ENCODE peak calls at places on chromosome 21, in eight cellular contexts. One of them, this sample, is unnamed.

GRCh38 chr21:43467785-43468184 is 40.9 kb upstream of the SIK1 start:
- DNase-seq in SJSA1: peak; percentile 24
- DNase-seq in GM23248: no peak
- DNase-seq in H9: no peak
- DNase-seq in breast epithelium: no peak
- DNase-seq in lower lobe of right lung: peak; percentile 4
- DNase-seq in CD8-positive, alpha-beta T cell: no peak
- DNase-seq in psoas muscle: no peak
- DNase-seq in this sample: no peak

GRCh38 chr21:16086936-16087335 is 357.2 kb downstream of the USP25 start:
- DNase-seq in SJSA1: no peak
- DNase-seq in GM23248: no peak
- DNase-seq in H9: no peak
- DNase-seq in breast epithelium: no peak
- DNase-seq in lower lobe of right lung: no peak
- DNase-seq in CD8-positive, alpha-beta T cell: no peak
- DNase-seq in psoas muscle: no peak
- DNase-seq in this sample: no peak

GRCh38 chr21:41183575-41183974 is 15.6 kb downstream of the BACE2 start:
- DNase-seq in SJSA1: no peak
- DNase-seq in GM23248: no peak
- DNase-seq in H9: peak; percentile 59
- DNase-seq in breast epithelium: no peak
- DNase-seq in lower lobe of right lung: no peak
- DNase-seq in CD8-positive, alpha-beta T cell: no peak
- DNase-seq in psoas muscle: no peak
- DNase-seq in this sample: no peak

GRCh38 chr21:32007461-32007860 is 134.6 kb downstream of the HUNK start:
- DNase-seq in SJSA1: peak; percentile 91
- DNase-seq in GM23248: peak; percentile 94
- DNase-seq in H9: no peak
- DNase-seq in breast epithelium: no peak
- DNase-seq in lower lobe of right lung: no peak
- DNase-seq in CD8-positive, alpha-beta T cell: no peak
- DNase-seq in psoas muscle: peak; percentile 35
- DNase-seq in this sample: peak; percentile 6

GRCh38 chr21:39444406-39445145 is 1.0 kb downstream of the LCA5L start:
- DNase-seq in SJSA1: no peak
- DNase-seq in GM23248: peak; percentile 75
- DNase-seq in H9: no peak
- DNase-seq in breast epithelium: no peak
- DNase-seq in lower lobe of right lung: no peak
- DNase-seq in CD8-positive, alpha-beta T cell: no peak
- DNase-seq in psoas muscle: no peak
- DNase-seq in this sample: peak; percentile 17

GRCh38 chr21:14114251-14114650 is 96.5 kb downstream of the LIPI start:
- DNase-seq in SJSA1: no peak
- DNase-seq in GM23248: no peak
- DNase-seq in H9: peak; percentile 75
- DNase-seq in breast epithelium: no peak
- DNase-seq in lower lobe of right lung: no peak
- DNase-seq in CD8-positive, alpha-beta T cell: no peak
- DNase-seq in psoas muscle: no peak
- DNase-seq in this sample: peak; percentile 53

GRCh38 chr21:38820471-38821239 is 14.9 kb downstream of the ETS2 start:
- DNase-seq in SJSA1: no peak
- DNase-seq in GM23248: no peak
- DNase-seq in H9: no peak
- DNase-seq in breast epithelium: no peak
- DNase-seq in lower lobe of right lung: peak; percentile 82
- DNase-seq in CD8-positive, alpha-beta T cell: no peak
- DNase-seq in psoas muscle: peak; percentile 64
- DNase-seq in this sample: no peak

GRCh38 chr21:39094847-39095525 is 88.3 kb downstream of the PSMG1 start:
- DNase-seq in SJSA1: no peak
- DNase-seq in GM23248: peak; percentile 47
- DNase-seq in H9: no peak
- DNase-seq in breast epithelium: no peak
- DNase-seq in lower lobe of right lung: no peak
- DNase-seq in CD8-positive, alpha-beta T cell: no peak
- DNase-seq in psoas muscle: no peak
- DNase-seq in this sample: no peak

GRCh38 chr21:36692125-36692843 is 6.6 kb upstream of the SIM2 start:
- DNase-seq in SJSA1: no peak
- DNase-seq in GM23248: no peak
- DNase-seq in H9: no peak
- DNase-seq in breast epithelium: no peak
- DNase-seq in lower lobe of right lung: no peak
- DNase-seq in CD8-positive, alpha-beta T cell: no peak
- DNase-seq in psoas muscle: no peak
- DNase-seq in this sample: no peak

GRCh38 chr21:17988038-17988437 is 168.9 kb upstream of the C21orf91 start:
- DNase-seq in SJSA1: no peak
- DNase-seq in GM23248: no peak
- DNase-seq in H9: no peak
- DNase-seq in breast epithelium: no peak
- DNase-seq in lower lobe of right lung: no peak
- DNase-seq in CD8-positive, alpha-beta T cell: no peak
- DNase-seq in psoas muscle: no peak
- DNase-seq in this sample: no peak

GRCh38 chr21:20617130-20617529 is 381.1 kb upstream of the NCAM2 start:
- DNase-seq in SJSA1: no peak
- DNase-seq in GM23248: no peak
- DNase-seq in H9: peak; percentile 35
- DNase-seq in breast epithelium: no peak
- DNase-seq in lower lobe of right lung: no peak
- DNase-seq in CD8-positive, alpha-beta T cell: no peak
- DNase-seq in psoas muscle: no peak
- DNase-seq in this sample: no peak

GRCh38 chr21:40829308-40829707 is 17.6 kb downstream of the DSCAM start:
- DNase-seq in SJSA1: no peak
- DNase-seq in GM23248: no peak
- DNase-seq in H9: no peak
- DNase-seq in breast epithelium: no peak
- DNase-seq in lower lobe of right lung: no peak
- DNase-seq in CD8-positive, alpha-beta T cell: no peak
- DNase-seq in psoas muscle: no peak
- DNase-seq in this sample: no peak

GRCh38 chr21:45892156-45892919 is 89.2 kb upstream of the COL6A1 start:
- DNase-seq in SJSA1: no peak
- DNase-seq in GM23248: no peak
- DNase-seq in H9: no peak
- DNase-seq in breast epithelium: no peak
- DNase-seq in lower lobe of right lung: peak; percentile 70
- DNase-seq in CD8-positive, alpha-beta T cell: no peak
- DNase-seq in psoas muscle: peak; percentile 1
- DNase-seq in this sample: no peak

GRCh38 chr21:17003763-17004373 is 509.0 kb upstream of the CXADR start:
- DNase-seq in SJSA1: no peak
- DNase-seq in GM23248: peak; percentile 42
- DNase-seq in H9: no peak
- DNase-seq in breast epithelium: no peak
- DNase-seq in lower lobe of right lung: no peak
- DNase-seq in CD8-positive, alpha-beta T cell: no peak
- DNase-seq in psoas muscle: no peak
- DNase-seq in this sample: peak; percentile 77

GRCh38 chr21:21971384-21971783 is 973.2 kb downstream of the NCAM2 start:
- DNase-seq in SJSA1: no peak
- DNase-seq in GM23248: no peak
- DNase-seq in H9: no peak
- DNase-seq in breast epithelium: no peak
- DNase-seq in lower lobe of right lung: no peak
- DNase-seq in CD8-positive, alpha-beta T cell: no peak
- DNase-seq in psoas muscle: no peak
- DNase-seq in this sample: no peak

GRCh38 chr21:41283211-41283818 is 33.3 kb upstream of the FAM3B start:
- DNase-seq in SJSA1: no peak
- DNase-seq in GM23248: peak; percentile 91
- DNase-seq in H9: peak; percentile 45
- DNase-seq in breast epithelium: peak; percentile 56
- DNase-seq in lower lobe of right lung: no peak
- DNase-seq in CD8-positive, alpha-beta T cell: no peak
- DNase-seq in psoas muscle: no peak
- DNase-seq in this sample: peak; percentile 46

GRCh38 chr21:16533692-16534407 is 804.1 kb downstream of the USP25 start:
- DNase-seq in SJSA1: no peak
- DNase-seq in GM23248: peak; percentile 60
- DNase-seq in H9: no peak
- DNase-seq in breast epithelium: no peak
- DNase-seq in lower lobe of right lung: no peak
- DNase-seq in CD8-positive, alpha-beta T cell: no peak
- DNase-seq in psoas muscle: no peak
- DNase-seq in this sample: no peak

GRCh38 chr21:29025328-29025713 is 853 bp downstream of the USP16 start:
- DNase-seq in SJSA1: no peak
- DNase-seq in GM23248: peak; percentile 71
- DNase-seq in H9: no peak
- DNase-seq in breast epithelium: no peak
- DNase-seq in lower lobe of right lung: no peak
- DNase-seq in CD8-positive, alpha-beta T cell: no peak
- DNase-seq in psoas muscle: no peak
- DNase-seq in this sample: no peak

GRCh38 chr21:37484535-37485474 is 118.2 kb downstream of the DYRK1A start:
- DNase-seq in SJSA1: no peak
- DNase-seq in GM23248: no peak
- DNase-seq in H9: no peak
- DNase-seq in breast epithelium: no peak
- DNase-seq in lower lobe of right lung: no peak
- DNase-seq in CD8-positive, alpha-beta T cell: no peak
- DNase-seq in psoas muscle: no peak
- DNase-seq in this sample: peak; percentile 19

GRCh38 chr21:27569831-27570230 is 602.9 kb upstream of the ADAMTS5 start:
- DNase-seq in SJSA1: no peak
- DNase-seq in GM23248: peak; percentile 74
- DNase-seq in H9: no peak
- DNase-seq in breast epithelium: no peak
- DNase-seq in lower lobe of right lung: no peak
- DNase-seq in CD8-positive, alpha-beta T cell: no peak
- DNase-seq in psoas muscle: no peak
- DNase-seq in this sample: no peak

GRCh38 chr21:39168800-39169199 is 14.5 kb downstream of the PSMG1 start:
- DNase-seq in SJSA1: no peak
- DNase-seq in GM23248: no peak
- DNase-seq in H9: no peak
- DNase-seq in breast epithelium: no peak
- DNase-seq in lower lobe of right lung: no peak
- DNase-seq in CD8-positive, alpha-beta T cell: no peak
- DNase-seq in psoas muscle: no peak
- DNase-seq in this sample: no peak

GRCh38 chr21:14215971-14216621 is at the start of gene RBM11:
- DNase-seq in SJSA1: peak; percentile 44
- DNase-seq in GM23248: peak; percentile 65
- DNase-seq in H9: peak; percentile 83
- DNase-seq in breast epithelium: peak; percentile 63
- DNase-seq in lower lobe of right lung: peak; percentile 86
- DNase-seq in CD8-positive, alpha-beta T cell: peak; percentile 43
- DNase-seq in psoas muscle: peak; percentile 50
- DNase-seq in this sample: peak; percentile 13

GRCh38 chr21:43588957-43589356 is 70.3 kb downstream of the HSF2BP start:
- DNase-seq in SJSA1: no peak
- DNase-seq in GM23248: no peak
- DNase-seq in H9: no peak
- DNase-seq in breast epithelium: no peak
- DNase-seq in lower lobe of right lung: no peak
- DNase-seq in CD8-positive, alpha-beta T cell: no peak
- DNase-seq in psoas muscle: no peak
- DNase-seq in this sample: no peak

GRCh38 chr21:27741736-27742135 is 774.8 kb upstream of the ADAMTS5 start:
- DNase-seq in SJSA1: no peak
- DNase-seq in GM23248: peak; percentile 30
- DNase-seq in H9: no peak
- DNase-seq in breast epithelium: no peak
- DNase-seq in lower lobe of right lung: no peak
- DNase-seq in CD8-positive, alpha-beta T cell: no peak
- DNase-seq in psoas muscle: no peak
- DNase-seq in this sample: no peak

GRCh38 chr21:40706806-40707205 is 140.2 kb downstream of the DSCAM start:
- DNase-seq in SJSA1: no peak
- DNase-seq in GM23248: no peak
- DNase-seq in H9: no peak
- DNase-seq in breast epithelium: no peak
- DNase-seq in lower lobe of right lung: no peak
- DNase-seq in CD8-positive, alpha-beta T cell: no peak
- DNase-seq in psoas muscle: no peak
- DNase-seq in this sample: peak; percentile 76

GRCh38 chr21:34693192-34693810 is 24.5 kb downstream of the CLIC6 start:
- DNase-seq in SJSA1: no peak
- DNase-seq in GM23248: peak; percentile 81
- DNase-seq in H9: peak; percentile 43
- DNase-seq in breast epithelium: no peak
- DNase-seq in lower lobe of right lung: no peak
- DNase-seq in CD8-positive, alpha-beta T cell: no peak
- DNase-seq in psoas muscle: no peak
- DNase-seq in this sample: peak; percentile 49
- H3K4me1 ChIP-seq in SJSA1: peaks cover 8% of the 10 kb centered on the region
- H3K4me1 ChIP-seq in GM23248: peaks cover 3% of the 10 kb centered on the region
- H3K4me1 ChIP-seq in H9: peaks cover 4% of the 10 kb centered on the region
- H3K4me1 ChIP-seq in breast epithelium: no peaks in the 10 kb centered on the region
- H3K4me1 ChIP-seq in lower lobe of right lung: peaks cover 6% of the 10 kb centered on the region
- H3K4me1 ChIP-seq in CD8-positive, alpha-beta T cell: no peaks in the 10 kb centered on the region
- H3K4me1 ChIP-seq in psoas muscle: peaks cover 26% of the 10 kb centered on the region
- H3K4me1 ChIP-seq in this sample: no peaks in the 10 kb centered on the region

DNA sequence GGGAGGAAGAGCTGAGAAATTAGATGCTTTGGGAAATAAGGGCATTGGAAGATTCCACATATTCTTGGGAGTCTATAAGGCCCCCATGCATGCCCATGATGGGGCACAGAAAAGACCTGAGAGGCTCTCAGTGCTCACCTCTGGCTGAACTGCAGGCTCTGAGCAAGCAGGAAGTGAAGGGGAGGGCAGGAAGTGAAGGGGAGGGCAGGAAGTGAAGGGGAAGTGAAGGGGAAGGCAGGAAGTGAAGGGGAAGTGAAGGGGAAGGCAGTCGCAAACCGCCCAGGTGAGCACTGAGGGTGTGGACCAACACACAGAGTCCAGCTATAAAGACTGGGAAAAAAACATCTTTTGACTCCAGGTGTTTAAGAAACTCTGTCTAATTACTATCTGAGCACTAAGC is 3.5 kb downstream of the KRTAP10-9 start:
- DNase-seq in SJSA1: no peak
- DNase-seq in GM23248: no peak
- DNase-seq in H9: no peak
- DNase-seq in breast epithelium: no peak
- DNase-seq in lower lobe of right lung: no peak
- DNase-seq in CD8-positive, alpha-beta T cell: no peak
- DNase-seq in psoas muscle: no peak
- DNase-seq in this sample: no peak
- H3K27ac ChIP-seq in SJSA1: no peak overlapping the region
- H3K27ac ChIP-seq in GM23248: no peak overlapping the region
- H3K27ac ChIP-seq in H9: no peak overlapping the region
- H3K27ac ChIP-seq in breast epithelium: no peak overlapping the region
- H3K27ac ChIP-seq in lower lobe of right lung: no peak overlapping the region
- H3K27ac ChIP-seq in CD8-positive, alpha-beta T cell: peak overlapping the region; percentile 25
- H3K27ac ChIP-seq in psoas muscle: no peak overlapping the region
- H3K27ac ChIP-seq in this sample: no peak overlapping the region

GRCh38 chr21:42414553-42414927 is 10.8 kb downstream of the UBASH3A start:
- DNase-seq in SJSA1: no peak
- DNase-seq in GM23248: no peak
- DNase-seq in H9: no peak
- DNase-seq in breast epithelium: no peak
- DNase-seq in lower lobe of right lung: no peak
- DNase-seq in CD8-positive, alpha-beta T cell: no peak
- DNase-seq in psoas muscle: no peak
- DNase-seq in this sample: no peak
- H3K27me3 ChIP-seq in SJSA1: no peaks in the 10 kb centered on the region
- H3K27me3 ChIP-seq in GM23248: peaks cover 3% of the 10 kb centered on the region
- H3K27me3 ChIP-seq in H9: no peaks in the 10 kb centered on the region
- H3K27me3 ChIP-seq in breast epithelium: no peaks in the 10 kb centered on the region
- H3K27me3 ChIP-seq in lower lobe of right lung: peaks cover 4% of the 10 kb centered on the region
- H3K27me3 ChIP-seq in CD8-positive, alpha-beta T cell: no peaks in the 10 kb centered on the region
- H3K27me3 ChIP-seq in psoas muscle: peaks cover 29% of the 10 kb centered on the region
- H3K27me3 ChIP-seq in this sample: peaks cover 35% of the 10 kb centered on the region

GRCh38 chr21:33433425-33434114 is 30.4 kb downstream of the IFNGR2 start:
- DNase-seq in SJSA1: no peak
- DNase-seq in GM23248: no peak
- DNase-seq in H9: no peak
- DNase-seq in breast epithelium: no peak
- DNase-seq in lower lobe of right lung: no peak
- DNase-seq in CD8-positive, alpha-beta T cell: no peak
- DNase-seq in psoas muscle: no peak
- DNase-seq in this sample: no peak
- H3K4me1 ChIP-seq in SJSA1: peaks cover 20% of the 10 kb centered on the region
- H3K4me1 ChIP-seq in GM23248: peaks cover 27% of the 10 kb centered on the region
- H3K4me1 ChIP-seq in H9: no peaks in the 10 kb centered on the region
- H3K4me1 ChIP-seq in breast epithelium: peaks cover 3% of the 10 kb centered on the region
- H3K4me1 ChIP-seq in lower lobe of right lung: peaks cover 24% of the 10 kb centered on the region
- H3K4me1 ChIP-seq in CD8-positive, alpha-beta T cell: no peaks in the 10 kb centered on the region
- H3K4me1 ChIP-seq in psoas muscle: peaks cover 12% of the 10 kb centered on the region
- H3K4me1 ChIP-seq in this sample: peaks cover 32% of the 10 kb centered on the region